ENCODE peak calls at places on chromosomes 5 and 9, in five cellular contexts. L, T, Z, F and B are unnamed samples.

GRCh38 chr5:144448457-144448856 is 277.8 kb downstream of the KCTD16 start:
- DNase-seq in L (no peak), T (no peak), Z (no peak), F (no peak), B (no peak)

GRCh38 chr9:95854386-95855015 is 21.0 kb upstream of the ERCC6L2 start:
- DNase-seq in L (no peak), T (no peak), Z (no peak), F (peak; percentile 78), B (no peak)

GRCh38 chr9:115071176-115071575 is 46.8 kb downstream of the TNC start:
- DNase-seq in L (no peak), T (no peak), Z (no peak), F (no peak), B (no peak)

GRCh38 chr5:124372457-124372856 is 374.0 kb downstream of the ZNF608 start:
- DNase-seq in L (no peak), T (no peak), Z (no peak), F (no peak), B (no peak)

GRCh38 chr5:45162974-45163373 is 354.2 kb downstream of the MRPS30 start:
- DNase-seq in L (no peak), T (no peak), Z (no peak), F (no peak), B (no peak)

GRCh38 chr5:151093476-151093889 is 12.6 kb upstream of the TNIP1 start:
- DNase-seq in L (no peak), T (no peak), Z (no peak), F (peak; percentile 90), B (no peak)

GRCh38 chr5:61010759-61011460 is 65.9 kb downstream of the NDUFAF2 start:
- DNase-seq in L (no peak), T (no peak), Z (no peak), F (no peak), B (no peak)

GRCh38 chr5:2905741-2906140 is 154.3 kb upstream of the IRX2 start:
- DNase-seq in L (no peak), T (peak; percentile 44), Z (no peak), F (no peak), B (no peak)

GRCh38 chr9:134710912-134711311 is 69.3 kb downstream of the COL5A1 start:
- DNase-seq in L (no peak), T (no peak), Z (no peak), F (no peak), B (no peak)